ENCODE peak calls at places on chromosomes 4 and X, in ten cellular contexts. Y, M, W, H, T, L, G, B, O and Q are unnamed samples.

GRCh38 chr4:73901031-73901430 is 31.8 kb downstream of the CXCL1 start:
- DNase-seq in Y (no peak), M (peak; percentile 91), W (no peak), H (peak; percentile 72), T (no peak), L (no peak), G (no peak), B (no peak), O (no peak), Q (no peak)

GRCh38 chr4:139783761-139784484 is 118.3 kb downstream of the MGST2 start:
- DNase-seq in Y (no peak), M (no peak), W (no peak), H (no peak), T (no peak), L (no peak), G (no peak), B (no peak), O (no peak), Q (no peak)

GRCh38 chr4:2222838-2223237 is 19.1 kb downstream of the HAUS3 start:
- DNase-seq in Y (no peak), M (no peak), W (peak; percentile 37), H (no peak), T (no peak), L (no peak), G (no peak), B (no peak), O (no peak), Q (no peak)

GRCh38 chrX:140524556-140524955 is 19.7 kb upstream of the SOX3 start:
- DNase-seq in Y (no peak), M (no peak), W (peak; percentile 40), H (no peak), T (no peak), L (peak; percentile 13), G (no peak), B (no peak), O (no peak), Q (no peak)

GRCh38 chr4:59762344-59762743 is 1437.8 kb upstream of the ADGRL3 start:
- DNase-seq in Y (no peak), M (no peak), W (no peak), H (no peak), T (no peak), L (no peak), G (no peak), B (no peak), O (no peak), Q (no peak)

GRCh38 chr4:10773010-10773409 is 88.4 kb upstream of the CLNK start:
- DNase-seq in Y (no peak), M (no peak), W (no peak), H (peak; percentile 11), T (no peak), L (no peak), G (no peak), B (no peak), O (no peak), Q (no peak)

GRCh38 chrX:69216911-69217310 is 51.7 kb upstream of the PJA1 start:
- DNase-seq in Y (no peak), M (no peak), W (no peak), H (no peak), T (no peak), L (no peak), G (no peak), B (no peak), O (no peak), Q (no peak)

GRCh38 chr4:189096717-189097116 is 844.0 kb upstream of the FRG1 start:
- DNase-seq in Y (no peak), M (no peak), W (no peak), H (no peak), T (no peak), L (no peak), G (no peak), B (no peak), O (no peak), Q (no peak)

GRCh38 chr4:190014771-190015537 is 12.1 kb downstream of the FRG2 start:
- DNase-seq in Y (no peak), M (no peak), W (no peak), H (no peak), T (no peak), L (no peak), G (no peak), B (no peak), O (no peak), Q (no peak)

GRCh38 chr4:7901274-7901845 is 38.3 kb downstream of the AFAP1 start:
- DNase-seq in Y (no peak), M (no peak), W (no peak), H (no peak), T (no peak), L (peak; percentile 30), G (no peak), B (no peak), O (no peak), Q (no peak)

GRCh38 chr4:87049508-87049907 is 114.7 kb downstream of the AFF1 start:
- DNase-seq in Y (no peak), M (no peak), W (no peak), H (no peak), T (no peak), L (no peak), G (no peak), B (no peak), O (no peak), Q (no peak)

DNA sequence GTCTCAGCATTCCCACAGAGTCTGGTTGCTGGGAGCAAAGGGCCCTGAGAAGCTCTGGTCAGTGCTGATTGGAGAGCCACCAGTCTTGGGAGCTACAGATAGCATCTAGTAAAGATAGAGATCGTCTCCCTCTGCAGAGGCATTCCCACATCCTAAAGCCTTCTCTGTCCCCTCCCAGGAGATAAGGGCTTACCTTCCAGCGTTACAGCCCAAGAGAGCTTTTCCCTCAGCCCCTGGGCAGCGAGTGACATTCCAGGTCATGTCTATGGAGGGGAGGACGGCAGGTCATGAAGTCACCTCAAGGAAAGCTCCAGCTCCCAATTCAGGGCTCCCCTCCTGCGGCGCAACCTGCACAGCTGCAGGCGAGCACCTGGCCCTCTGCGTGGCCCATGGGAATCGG is 29.9 kb downstream of the CLDN34 start:
- DNase-seq in Y (no peak), M (no peak), W (no peak), H (no peak), T (no peak), L (no peak), G (no peak), B (no peak), O (no peak), Q (no peak)
- H3K4me3 ChIP-seq in Y (no peak overlapping the region), M (no peak overlapping the region), W (no peak overlapping the region), H (no peak overlapping the region), T (no peak overlapping the region), L (no peak overlapping the region), G (no peak overlapping the region), B (no peak overlapping the region), O (no peak overlapping the region), Q (no peak overlapping the region)

DNA sequence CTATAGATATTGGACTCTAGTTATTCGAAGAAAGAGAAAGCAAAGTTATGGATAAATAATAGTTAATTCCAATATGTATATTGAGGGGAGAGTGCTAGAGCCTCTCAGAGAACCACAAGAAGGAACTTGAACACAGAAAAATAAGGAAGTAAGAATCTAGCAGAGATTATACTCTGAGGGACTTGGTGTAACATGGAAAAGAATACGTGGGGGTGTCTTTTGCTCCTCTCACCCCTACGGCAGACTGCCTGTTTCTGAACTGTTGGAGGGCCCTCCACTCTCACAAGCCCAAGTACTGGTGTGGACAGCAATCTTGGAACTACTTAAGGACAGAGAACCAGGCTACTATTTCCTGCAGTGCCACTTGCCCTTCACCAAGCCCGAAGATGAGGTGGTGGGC is 1174.4 kb upstream of the PCDH10 start:
- DNase-seq in Y (no peak), M (peak; percentile 2), W (no peak), H (peak; percentile 11), T (no peak), L (peak; percentile 14), G (peak; percentile 1), B (no peak), O (no peak), Q (no peak)
- H3K4me3 ChIP-seq in Y (no peak overlapping the region), M (peak overlapping the region; percentile 44), W (peak overlapping the region; percentile 33), H (no peak overlapping the region), T (no peak overlapping the region), L (peak overlapping the region; percentile 57), G (no peak overlapping the region), B (no peak overlapping the region), O (no peak overlapping the region), Q (peak overlapping the region; percentile 47)

GRCh38 chr4:76802546-76803021 is 95.4 kb downstream of the SOWAHB start:
- DNase-seq in Y (no peak), M (peak; percentile 30), W (no peak), H (no peak), T (no peak), L (peak; percentile 51), G (no peak), B (no peak), O (no peak), Q (peak; percentile 72)
- H3K4me3 ChIP-seq in Y (no peak overlapping the region), M (no peak overlapping the region), W (no peak overlapping the region), H (no peak overlapping the region), T (no peak overlapping the region), L (no peak overlapping the region), G (no peak overlapping the region), B (no peak overlapping the region), O (no peak overlapping the region), Q (no peak overlapping the region)

GRCh38 chr4:137644201-137644600 is 111.9 kb upstream of the PCDH18 start:
- DNase-seq in Y (no peak), M (peak; percentile 77), W (no peak), H (peak; percentile 34), T (no peak), L (peak; percentile 65), G (no peak), B (no peak), O (no peak), Q (peak; percentile 9)

GRCh38 chr4:137640838-137641158 is 108.5 kb upstream of the PCDH18 start:
- DNase-seq in Y (no peak), M (no peak), W (no peak), H (no peak), T (no peak), L (no peak), G (no peak), B (no peak), O (no peak), Q (no peak)

GRCh38 chr4:137641554-137641953 is 109.3 kb upstream of the PCDH18 start:
- DNase-seq in Y (no peak), M (peak; percentile 93), W (no peak), H (peak; percentile 76), T (no peak), L (peak; percentile 86), G (no peak), B (no peak), O (no peak), Q (no peak)

GRCh38 chr4:137638934-137639333 is 106.6 kb upstream of the PCDH18 start:
- DNase-seq in Y (no peak), M (no peak), W (no peak), H (no peak), T (no peak), L (no peak), G (no peak), B (no peak), O (no peak), Q (no peak)

DNA sequence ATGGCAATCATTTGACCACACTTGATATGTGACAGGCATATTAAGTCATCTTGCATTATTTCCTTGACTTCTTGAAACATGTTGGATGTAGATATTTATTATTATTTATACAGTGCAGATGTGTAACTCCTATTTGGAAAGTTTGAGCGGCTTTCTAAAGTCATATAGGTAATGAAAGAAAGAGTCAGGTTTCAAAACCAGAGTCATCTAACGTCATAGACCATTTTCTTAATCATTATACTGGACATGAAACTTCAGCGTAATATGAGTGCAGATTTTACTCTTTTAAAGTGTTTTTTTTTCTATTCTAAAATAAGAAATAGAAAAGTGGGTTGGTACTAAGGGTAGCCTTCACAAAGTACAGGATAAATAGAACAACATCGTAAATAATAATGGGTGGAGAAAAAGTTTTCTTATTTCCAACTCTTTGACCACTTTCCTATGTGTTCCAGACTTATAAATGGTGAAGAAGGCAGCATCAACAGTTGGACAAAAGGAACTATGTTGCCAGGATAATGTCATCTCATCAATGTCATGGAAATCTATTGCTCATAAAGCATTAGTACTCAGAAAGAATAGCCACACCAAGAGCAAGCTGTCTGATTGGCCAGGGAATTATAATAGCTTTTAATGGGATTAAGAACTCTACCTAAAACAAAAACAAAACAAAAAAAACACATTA is 108.0 kb upstream of the PCDH18 start:
- DNase-seq in Y (no peak), M (no peak), W (no peak), H (no peak), T (no peak), L (no peak), G (no peak), B (no peak), O (no peak), Q (no peak)
- H3K4me3 ChIP-seq in Y (no peak overlapping the region), M (no peak overlapping the region), W (no peak overlapping the region), H (no peak overlapping the region), T (no peak overlapping the region), L (no peak overlapping the region), G (no peak overlapping the region), B (no peak overlapping the region), O (no peak overlapping the region), Q (no peak overlapping the region)